ENCODE peak calls at places on chromosome 1, in four cellular contexts. U is hypothalamus; L is KBM-7; I is stimulated activated CD8-positive, alpha-beta memory T cell treated with anti-CD3 and anti-CD28 coated beads, Interleukin-15, amount 100 ng/mL, for 1 hour. A is an unnamed sample.

GRCh38 chr1:22025368-22026154 is 24.1 kb downstream of the CELA3A start:
- DNase-seq in U (peak), L (peak), I (peak), A (peak)

GRCh38 chr1:116334015-116334547 is 39.0 kb upstream of the ATP1A1 start:
- DNase-seq in U (no peak), L (no peak), I (no peak), A (no peak)

GRCh38 chr1:9293512-9294439 is 1.1 kb downstream of the SPSB1 start:
- DNase-seq in U (peak), L (peak), I (no peak), A (no peak)

GRCh38 chr1:118266436-118266835 is 81.4 kb upstream of the SPAG17 start:
- DNase-seq in U (no peak), L (no peak), I (no peak), A (no peak)

GRCh38 chr1:26038477-26038876 is 7.4 kb downstream of the SLC30A2 start:
- DNase-seq in U (no peak), L (no peak), I (no peak), A (no peak)

GRCh38 chr1:213376862-213377372 is 325.9 kb downstream of the RPS6KC1 start:
- DNase-seq in U (no peak), L (no peak), I (no peak), A (no peak)

GRCh38 chr1:155038602-155039307 is 5.1 kb downstream of the DCST1 start:
- DNase-seq in U (no peak), L (no peak), I (no peak), A (no peak)

GRCh38 chr1:205354259-205354904 is 2.3 kb downstream of the KLHDC8A start:
- DNase-seq in U (no peak), L (peak), I (peak), A (peak)

GRCh38 chr1:202235003-202235660 is 41.5 kb downstream of the LGR6 start:
- DNase-seq in U (no peak), L (no peak), I (no peak), A (no peak)

GRCh38 chr1:178566187-178566586 is 53.3 kb downstream of the TEX35 start:
- DNase-seq in U (no peak), L (no peak), I (no peak), A (no peak)

GRCh38 chr1:22275626-22276395 is 132.9 kb upstream of the WNT4 start:
- DNase-seq in U (no peak), L (peak), I (no peak), A (peak)

GRCh38 chr1:147515046-147515869 is 26.0 kb upstream of the BCL9 start:
- DNase-seq in U (no peak), L (peak), I (no peak), A (no peak)

GRCh38 chr1:60872690-60873089 is 209.7 kb upstream of the NFIA start:
- DNase-seq in U (no peak), L (no peak), I (no peak), A (no peak)

GRCh38 chr1:56188216-56188615 is 391.1 kb downstream of the PLPP3 start:
- DNase-seq in U (no peak), L (no peak), I (no peak), A (no peak)

GRCh38 chr1:19738106-19738505 is 61.6 kb downstream of the TMCO4 start:
- DNase-seq in U (no peak), L (no peak), I (no peak), A (no peak)

GRCh38 chr1:230550428-230550827 is 91.9 kb upstream of the COG2 start:
- DNase-seq in U (no peak), L (no peak), I (no peak), A (no peak)

GRCh38 chr1:41013812-41014211 is 7.7 kb downstream of the SLFNL1 start:
- DNase-seq in U (no peak), L (no peak), I (no peak), A (peak)

GRCh38 chr1:41383094-41383852 is 22.0 kb downstream of the FOXO6 start:
- DNase-seq in U (no peak), L (no peak), I (no peak), A (no peak)

GRCh38 chr1:68049941-68050878 is at the start of gene DIRAS3:
- DNase-seq in U (no peak), L (peak), I (no peak), A (no peak)

GRCh38 chr1:227892930-227893695 is 54.6 kb downstream of the WNT9A start:
- DNase-seq in U (no peak), L (no peak), I (no peak), A (no peak)

GRCh38 chr1:45943185-45943584 is 139.8 kb downstream of the MAST2 start:
- DNase-seq in U (no peak), L (no peak), I (no peak), A (no peak)

GRCh38 chr1:152110860-152111514 is 4.3 kb downstream of the TCHH start:
- DNase-seq in U (no peak), L (peak), I (peak), A (no peak)

GRCh38 chr1:6358757-6359567 is 34.6 kb downstream of the ACOT7 start:
- DNase-seq in U (no peak), L (peak), I (no peak), A (no peak)

GRCh38 chr1:6014130-6014999 is 22.1 kb upstream of the NPHP4 start:
- DNase-seq in U (no peak), L (no peak), I (no peak), A (no peak)

GRCh38 chr1:73803380-73803779 is 394.6 kb downstream of the LRRIQ3 start:
- DNase-seq in U (no peak), L (no peak), I (no peak), A (no peak)

GRCh38 chr1:97308131-97308530 is 586.5 kb downstream of the PTBP2 start:
- DNase-seq in U (no peak), L (no peak), I (no peak), A (no peak)

GRCh38 chr1:223225061-223225460 is 82.0 kb upstream of the TLR5 start:
- DNase-seq in U (no peak), L (no peak), I (no peak), A (no peak)

GRCh38 chr1:196980859-196981258 is 3.5 kb downstream of the CFHR5 start:
- DNase-seq in U (no peak), L (no peak), I (no peak), A (no peak)

GRCh38 chr1:185864889-185865288 is 130.7 kb downstream of the HMCN1 start:
- DNase-seq in U (no peak), L (no peak), I (no peak), A (no peak)

GRCh38 chr1:232014941-232015340 is 388.4 kb downstream of the DISC1 start:
- DNase-seq in U (no peak), L (no peak), I (no peak), A (no peak)

GRCh38 chr1:83505148-83505547 is 493.8 kb downstream of the TTLL7 start:
- DNase-seq in U (no peak), L (no peak), I (no peak), A (no peak)

GRCh38 chr1:62796151-62796680 is 12.3 kb downstream of the ATG4C start:
- DNase-seq in U (no peak), L (peak), I (no peak), A (peak)

GRCh38 chr1:200131551-200132125 is 104.1 kb downstream of the NR5A2 start:
- DNase-seq in U (no peak), L (no peak), I (no peak), A (no peak)

GRCh38 chr1:63746129-63746864 is 27.5 kb upstream of the ROR1 start:
- DNase-seq in U (no peak), L (no peak), I (no peak), A (no peak)

GRCh38 chr1:105483436-105483835 is 1573.0 kb upstream of the PRMT6 start:
- DNase-seq in U (no peak), L (no peak), I (no peak), A (no peak)

GRCh38 chr1:203360772-203361171 is 9.8 kb upstream of the FMOD start:
- DNase-seq in U (no peak), L (no peak), I (no peak), A (no peak)

A was measured in globus pallidus.